ENCODE peak calls at places on chromosomes 2 and 18, in ten cellular contexts. C is Karpas-422; B is NCI-H526; H is aorta; P is activated CD4-positive, alpha-beta T cell treated with anti-CD3 and anti-CD28 coated beads, Interleukin-2, amount 50 U/mL, for 4 hours; S is HEK293T; L is body of pancreas; J is NT2/D1; E is iris pigment epithelial cell; K is mucosa of gallbladder. W is an unnamed sample.

GRCh38 chr2:166147883-166148282 is 20.1 kb upstream of the SCN1A start:
- DNase-seq in H (no peak), P (no peak), S (no peak), J (no peak), K (no peak), E (no peak), L (no peak), B (no peak), C (peak), W (no peak)

GRCh38 chr2:55809875-55810620 is 113.5 kb downstream of the EFEMP1 start:
- DNase-seq in C (peak), L (no peak), E (peak), H (peak), S (no peak), K (no peak), P (no peak), J (no peak), B (peak), W (no peak)

GRCh38 chr18:75219684-75220083 is 9.1 kb downstream of the TSHZ1 start:
- DNase-seq in P (no peak), H (no peak), B (peak), J (no peak), C (no peak), L (no peak), K (no peak), S (no peak), E (no peak), W (peak)

GRCh38 chr18:28062446-28062845 is 114.5 kb downstream of the CDH2 start:
- DNase-seq in K (no peak), S (no peak), J (no peak), P (no peak), B (no peak), C (no peak), H (no peak), L (no peak), E (peak), W (no peak)

GRCh38 chr2:170212625-170213280 is 34.8 kb downstream of the MYO3B start:
- DNase-seq in B (no peak), S (no peak), L (no peak), H (no peak), J (no peak), K (no peak), P (no peak), E (peak), C (no peak), W (no peak)

GRCh38 chr2:9256570-9257043 is 50.0 kb downstream of the ASAP2 start:
- DNase-seq in J (no peak), E (no peak), C (no peak), H (no peak), K (no peak), S (no peak), B (peak), P (no peak), L (no peak), W (no peak)

GRCh38 chr2:205776139-205776538 is 93.8 kb downstream of the NRP2 start:
- DNase-seq in S (peak), C (peak), K (peak), H (no peak), P (no peak), B (peak), J (peak), L (peak), E (peak), W (peak)

GRCh38 chr2:92073815-92074548 is 2797.2 kb upstream of the TEKT4 start:
- DNase-seq in B (no peak), S (no peak), J (no peak), C (no peak), H (peak), E (no peak), L (no peak), P (no peak), K (no peak), W (no peak)

GRCh38 chr2:100036793-100037192 is 105.6 kb downstream of the AFF3 start:
- DNase-seq in K (no peak), P (no peak), L (no peak), E (no peak), H (no peak), S (no peak), C (no peak), B (no peak), J (no peak), W (no peak)

W was measured in colonic mucosa.